ENCODE peak calls at places on chromosomes 4 and X, in eight cellular contexts. One of them, this sample, is unnamed.

GRCh38 chr4:36677122-36677521 is 395.7 kb downstream of the DTHD1 start:
- DNase-seq in cardiac muscle cell: no peak
- DNase-seq in tibial nerve: no peak
- DNase-seq in AG10803: no peak
- DNase-seq in neural progenitor cell: no peak
- DNase-seq in thoracic aorta: no peak
- DNase-seq in nephron progenitor cell: no peak
- DNase-seq in HCT116: no peak
- DNase-seq in this sample: no peak

GRCh38 chr4:69167300-69167699 is 47.2 kb downstream of the UGT2B11 start:
- DNase-seq in thoracic aorta: no peak
- DNase-seq in HCT116: no peak
- DNase-seq in neural progenitor cell: no peak
- DNase-seq in nephron progenitor cell: no peak
- DNase-seq in AG10803: no peak
- DNase-seq in cardiac muscle cell: no peak
- DNase-seq in tibial nerve: no peak
- DNase-seq in this sample: no peak

GRCh38 chr4:20254517-20255250 is 3.0 kb downstream of the SLIT2 start:
- DNase-seq in thoracic aorta: no peak
- DNase-seq in neural progenitor cell: peak
- DNase-seq in HCT116: no peak
- DNase-seq in AG10803: peak
- DNase-seq in cardiac muscle cell: peak
- DNase-seq in tibial nerve: peak
- DNase-seq in nephron progenitor cell: peak
- DNase-seq in this sample: peak

GRCh38 chrX:154308108-154308946 is 12.7 kb downstream of the TKTL1 start:
- DNase-seq in AG10803: peak
- DNase-seq in cardiac muscle cell: peak
- DNase-seq in neural progenitor cell: peak
- DNase-seq in thoracic aorta: peak
- DNase-seq in tibial nerve: peak
- DNase-seq in nephron progenitor cell: peak
- DNase-seq in HCT116: peak
- DNase-seq in this sample: peak

GRCh38 chr4:128349921-128350320 is 62.3 kb upstream of the PGRMC2 start:
- DNase-seq in nephron progenitor cell: no peak
- DNase-seq in thoracic aorta: no peak
- DNase-seq in HCT116: no peak
- DNase-seq in AG10803: peak
- DNase-seq in cardiac muscle cell: no peak
- DNase-seq in tibial nerve: no peak
- DNase-seq in neural progenitor cell: no peak
- DNase-seq in this sample: no peak

GRCh38 chr4:119116925-119117900 is 18.4 kb upstream of the MYOZ2 start:
- DNase-seq in tibial nerve: no peak
- DNase-seq in thoracic aorta: no peak
- DNase-seq in neural progenitor cell: no peak
- DNase-seq in nephron progenitor cell: no peak
- DNase-seq in HCT116: no peak
- DNase-seq in AG10803: peak
- DNase-seq in cardiac muscle cell: no peak
- DNase-seq in this sample: no peak

GRCh38 chr4:77385124-77385969 is 220.3 kb upstream of the CXCL13 start:
- DNase-seq in AG10803: peak
- DNase-seq in nephron progenitor cell: peak
- DNase-seq in thoracic aorta: no peak
- DNase-seq in HCT116: peak
- DNase-seq in neural progenitor cell: peak
- DNase-seq in tibial nerve: peak
- DNase-seq in cardiac muscle cell: peak
- DNase-seq in this sample: peak

GRCh38 chrX:10633722-10634121 is 13.3 kb upstream of the MID1 start:
- DNase-seq in tibial nerve: no peak
- DNase-seq in thoracic aorta: peak
- DNase-seq in HCT116: peak
- DNase-seq in nephron progenitor cell: no peak
- DNase-seq in neural progenitor cell: no peak
- DNase-seq in cardiac muscle cell: no peak
- DNase-seq in AG10803: peak
- DNase-seq in this sample: no peak

GRCh38 chr4:119835511-119835910 is 206.9 kb upstream of the PDE5A start:
- DNase-seq in cardiac muscle cell: no peak
- DNase-seq in HCT116: no peak
- DNase-seq in AG10803: peak
- DNase-seq in nephron progenitor cell: no peak
- DNase-seq in neural progenitor cell: no peak
- DNase-seq in tibial nerve: no peak
- DNase-seq in thoracic aorta: no peak
- DNase-seq in this sample: no peak

GRCh38 chrX:70132244-70132643 is 1.0 kb upstream of the IGBP1 start:
- DNase-seq in nephron progenitor cell: no peak
- DNase-seq in tibial nerve: no peak
- DNase-seq in HCT116: no peak
- DNase-seq in AG10803: no peak
- DNase-seq in cardiac muscle cell: no peak
- DNase-seq in neural progenitor cell: no peak
- DNase-seq in thoracic aorta: no peak
- DNase-seq in this sample: no peak

GRCh38 chrX:119729408-119730201 is 28.8 kb upstream of the SOWAHD start:
- DNase-seq in nephron progenitor cell: peak
- DNase-seq in tibial nerve: peak
- DNase-seq in thoracic aorta: no peak
- DNase-seq in cardiac muscle cell: peak
- DNase-seq in HCT116: peak
- DNase-seq in AG10803: peak
- DNase-seq in neural progenitor cell: peak
- DNase-seq in this sample: peak

GRCh38 chrX:112646651-112647050 is 33.1 kb downstream of the LHFPL1 start:
- DNase-seq in nephron progenitor cell: no peak
- DNase-seq in AG10803: no peak
- DNase-seq in HCT116: no peak
- DNase-seq in tibial nerve: no peak
- DNase-seq in thoracic aorta: no peak
- DNase-seq in neural progenitor cell: no peak
- DNase-seq in cardiac muscle cell: no peak
- DNase-seq in this sample: no peak

GRCh38 chrX:47311857-47312774 is 58.3 kb upstream of the ZNF157 start:
- DNase-seq in thoracic aorta: no peak
- DNase-seq in cardiac muscle cell: peak
- DNase-seq in HCT116: peak
- DNase-seq in AG10803: peak
- DNase-seq in nephron progenitor cell: peak
- DNase-seq in neural progenitor cell: peak
- DNase-seq in tibial nerve: peak
- DNase-seq in this sample: peak

GRCh38 chr4:48079972-48080391 is 54.1 kb downstream of the TXK start:
- DNase-seq in nephron progenitor cell: no peak
- DNase-seq in HCT116: no peak
- DNase-seq in cardiac muscle cell: no peak
- DNase-seq in neural progenitor cell: no peak
- DNase-seq in thoracic aorta: no peak
- DNase-seq in AG10803: no peak
- DNase-seq in tibial nerve: no peak
- DNase-seq in this sample: no peak

GRCh38 chr4:932713-933070 is 432 bp downstream of the TMEM175 start:
- DNase-seq in HCT116: no peak
- DNase-seq in AG10803: no peak
- DNase-seq in cardiac muscle cell: no peak
- DNase-seq in nephron progenitor cell: peak
- DNase-seq in tibial nerve: no peak
- DNase-seq in thoracic aorta: no peak
- DNase-seq in neural progenitor cell: peak
- DNase-seq in this sample: no peak

GRCh38 chrX:151714367-151714766 is 1.5 kb upstream of the FATE1 start:
- DNase-seq in nephron progenitor cell: no peak
- DNase-seq in tibial nerve: no peak
- DNase-seq in AG10803: no peak
- DNase-seq in neural progenitor cell: no peak
- DNase-seq in cardiac muscle cell: no peak
- DNase-seq in thoracic aorta: no peak
- DNase-seq in HCT116: no peak
- DNase-seq in this sample: no peak

GRCh38 chrX:151712253-151712652 is 3.6 kb upstream of the FATE1 start:
- DNase-seq in neural progenitor cell: no peak
- DNase-seq in AG10803: no peak
- DNase-seq in thoracic aorta: no peak
- DNase-seq in nephron progenitor cell: no peak
- DNase-seq in tibial nerve: no peak
- DNase-seq in cardiac muscle cell: no peak
- DNase-seq in HCT116: no peak
- DNase-seq in this sample: no peak

GRCh38 chrX:151715735-151716134 is at the start of gene FATE1:
- DNase-seq in nephron progenitor cell: no peak
- DNase-seq in neural progenitor cell: no peak
- DNase-seq in HCT116: no peak
- DNase-seq in tibial nerve: no peak
- DNase-seq in AG10803: no peak
- DNase-seq in cardiac muscle cell: no peak
- DNase-seq in thoracic aorta: no peak
- DNase-seq in this sample: no peak

GRCh38 chrX:151711787-151712186 is 4.0 kb upstream of the FATE1 start:
- DNase-seq in thoracic aorta: no peak
- DNase-seq in cardiac muscle cell: no peak
- DNase-seq in neural progenitor cell: no peak
- DNase-seq in AG10803: no peak
- DNase-seq in nephron progenitor cell: no peak
- DNase-seq in tibial nerve: no peak
- DNase-seq in HCT116: no peak
- DNase-seq in this sample: no peak

GRCh38 chrX:151713859-151714258 is 2.0 kb upstream of the FATE1 start:
- DNase-seq in nephron progenitor cell: peak
- DNase-seq in AG10803: no peak
- DNase-seq in thoracic aorta: no peak
- DNase-seq in cardiac muscle cell: peak
- DNase-seq in HCT116: peak
- DNase-seq in neural progenitor cell: peak
- DNase-seq in tibial nerve: no peak
- DNase-seq in this sample: peak
- TF ChIP-seq CTCF in nephron progenitor cell: peak
- TF ChIP-seq CTCF in AG10803: peak
- TF ChIP-seq CTCF in thoracic aorta: no peak
- TF ChIP-seq CTCF in cardiac muscle cell: peak
- TF ChIP-seq CTCF in HCT116: peak
- TF ChIP-seq CTCF in neural progenitor cell: peak
- TF ChIP-seq CTCF in tibial nerve: no peak
- TF ChIP-seq CTCF in this sample: peak

GRCh38 chrX:68627986-68628385 is 19.5 kb upstream of the STARD8 start:
- DNase-seq in thoracic aorta: no peak
- DNase-seq in tibial nerve: no peak
- DNase-seq in HCT116: no peak
- DNase-seq in neural progenitor cell: no peak
- DNase-seq in nephron progenitor cell: no peak
- DNase-seq in AG10803: no peak
- DNase-seq in cardiac muscle cell: no peak
- DNase-seq in this sample: no peak

GRCh38 chrX:68632491-68632890 is 15.0 kb upstream of the STARD8 start:
- DNase-seq in tibial nerve: no peak
- DNase-seq in HCT116: no peak
- DNase-seq in nephron progenitor cell: no peak
- DNase-seq in thoracic aorta: no peak
- DNase-seq in AG10803: peak
- DNase-seq in neural progenitor cell: no peak
- DNase-seq in cardiac muscle cell: no peak
- DNase-seq in this sample: no peak

GRCh38 chrX:68633981-68634380 is 13.5 kb upstream of the STARD8 start:
- DNase-seq in neural progenitor cell: no peak
- DNase-seq in nephron progenitor cell: no peak
- DNase-seq in HCT116: no peak
- DNase-seq in AG10803: no peak
- DNase-seq in tibial nerve: no peak
- DNase-seq in thoracic aorta: no peak
- DNase-seq in cardiac muscle cell: no peak
- DNase-seq in this sample: no peak

GRCh38 chrX:68634649-68635227 is 12.7 kb upstream of the STARD8 start:
- DNase-seq in cardiac muscle cell: no peak
- DNase-seq in tibial nerve: no peak
- DNase-seq in neural progenitor cell: no peak
- DNase-seq in nephron progenitor cell: no peak
- DNase-seq in AG10803: peak
- DNase-seq in HCT116: no peak
- DNase-seq in thoracic aorta: no peak
- DNase-seq in this sample: no peak

DNA sequence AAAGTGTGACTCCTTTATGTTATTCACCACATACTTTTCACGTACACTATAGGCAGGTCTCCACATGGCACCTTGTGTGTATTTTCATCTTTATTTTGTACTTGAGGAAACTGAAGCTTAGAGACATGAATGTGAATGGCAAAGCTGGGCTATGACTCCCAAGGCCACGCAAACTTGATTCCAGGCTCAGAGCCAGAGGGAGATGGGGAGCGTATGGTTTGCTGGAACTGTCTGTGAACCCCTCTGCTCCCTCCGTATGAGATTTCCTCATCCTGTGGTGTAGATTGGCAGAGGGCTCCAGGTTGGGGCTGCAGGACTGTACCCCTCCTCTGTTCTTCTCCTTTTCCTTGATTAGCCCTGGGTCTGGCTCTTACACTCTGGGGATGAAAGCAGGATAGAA is 16.1 kb upstream of the STARD8 start:
- DNase-seq in neural progenitor cell: no peak
- DNase-seq in tibial nerve: no peak
- DNase-seq in thoracic aorta: no peak
- DNase-seq in AG10803: peak
- DNase-seq in HCT116: no peak
- DNase-seq in nephron progenitor cell: no peak
- DNase-seq in cardiac muscle cell: no peak
- DNase-seq in this sample: no peak
- TF ChIP-seq CTCF in neural progenitor cell: no peak
- TF ChIP-seq CTCF in tibial nerve: no peak
- TF ChIP-seq CTCF in thoracic aorta: no peak
- TF ChIP-seq CTCF in AG10803: no peak
- TF ChIP-seq CTCF in HCT116: no peak
- TF ChIP-seq CTCF in nephron progenitor cell: no peak
- TF ChIP-seq CTCF in cardiac muscle cell: no peak
- TF ChIP-seq CTCF in this sample: no peak

GRCh38 chr4:6873291-6873690 is 36.3 kb upstream of the TBC1D14 start:
- DNase-seq in tibial nerve: no peak
- DNase-seq in nephron progenitor cell: no peak
- DNase-seq in AG10803: no peak
- DNase-seq in neural progenitor cell: peak
- DNase-seq in HCT116: no peak
- DNase-seq in thoracic aorta: no peak
- DNase-seq in cardiac muscle cell: no peak
- DNase-seq in this sample: no peak
- TF ChIP-seq CTCF in tibial nerve: no peak
- TF ChIP-seq CTCF in nephron progenitor cell: no peak
- TF ChIP-seq CTCF in AG10803: peak
- TF ChIP-seq CTCF in neural progenitor cell: peak
- TF ChIP-seq CTCF in HCT116: peak
- TF ChIP-seq CTCF in thoracic aorta: no peak
- TF ChIP-seq CTCF in cardiac muscle cell: peak
- TF ChIP-seq CTCF in this sample: no peak

DNA sequence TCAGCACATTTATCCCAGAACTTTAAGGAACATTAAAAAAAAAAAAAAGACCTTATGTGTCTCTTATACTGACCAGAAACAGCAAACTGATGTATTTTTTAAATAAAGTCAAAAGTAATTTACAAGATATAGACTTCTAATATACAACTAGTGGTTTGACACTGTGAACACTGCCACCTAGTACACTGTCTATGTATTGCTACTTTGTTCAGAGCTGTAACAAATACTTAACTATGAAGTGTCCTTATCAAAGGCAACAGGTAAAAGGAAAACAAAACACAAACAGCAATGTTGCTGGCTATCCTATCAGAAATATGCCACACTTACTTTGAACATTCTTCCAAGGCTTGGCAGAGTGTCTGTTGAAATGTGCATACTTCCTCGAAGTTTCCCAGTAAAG is 60.4 kb downstream of the CD40LG start:
- DNase-seq in cardiac muscle cell: peak
- DNase-seq in HCT116: no peak
- DNase-seq in nephron progenitor cell: no peak
- DNase-seq in tibial nerve: no peak
- DNase-seq in neural progenitor cell: peak
- DNase-seq in AG10803: no peak
- DNase-seq in thoracic aorta: no peak
- DNase-seq in this sample: no peak
- TF ChIP-seq CTCF in cardiac muscle cell: peak
- TF ChIP-seq CTCF in HCT116: peak
- TF ChIP-seq CTCF in nephron progenitor cell: peak
- TF ChIP-seq CTCF in tibial nerve: no peak
- TF ChIP-seq CTCF in neural progenitor cell: peak
- TF ChIP-seq CTCF in AG10803: peak
- TF ChIP-seq CTCF in thoracic aorta: no peak
- TF ChIP-seq CTCF in this sample: peak